ENCODE peak calls at places on chromosomes 13 and 19, in four cellular contexts. M is stomach, O is DMS153, Q is occipital lobe. J is an unnamed sample.
A peak's percentile ranks its signal among the peaks of the same experiment; 100 is the strongest.

GRCh38 chr13:29907670-29908069 is 57.3 kb upstream of the UBL3 start:
- DNase-seq in M (no peak), O (no peak), Q (no peak), J (no peak)

GRCh38 chr13:26184791-26185250 is 37.3 kb downstream of the RNF6 start:
- DNase-seq in M (peak; percentile 69), O (peak; percentile 34), Q (peak; percentile 30), J (peak; percentile 74)

GRCh38 chr19:23285948-23286347 is 35.8 kb upstream of the ZNF724 start:
- DNase-seq in M (no peak), O (no peak), Q (no peak), J (no peak)

GRCh38 chr13:49635599-49636433 is 7.5 kb downstream of the ARL11 start:
- DNase-seq in M (peak; percentile 53), O (no peak), Q (no peak), J (no peak)

GRCh38 chr13:93226623-93227279 is at the start of gene GPC6:
- DNase-seq in M (no peak), O (peak; percentile 80), Q (peak; percentile 31), J (peak; percentile 67)

GRCh38 chr19:19642506-19643157 is 825 bp downstream of the GMIP start:
- DNase-seq in M (no peak), O (no peak), Q (no peak), J (no peak)

GRCh38 chr19:39676004-39676403 is 20.3 kb downstream of the LGALS16 start:
- DNase-seq in M (no peak), O (no peak), Q (no peak), J (no peak)

GRCh38 chr13:32443111-32443510 is 15.2 kb upstream of the N4BP2L1 start:
- DNase-seq in M (no peak), O (peak; percentile 60), Q (no peak), J (no peak)

GRCh38 chr19:30387311-30388115 is 15.3 kb downstream of the ZNF536 start:
- DNase-seq in M (no peak), O (no peak), Q (no peak), J (no peak)

GRCh38 chr13:62418872-62419271 is 1003.2 kb upstream of the PCDH20 start:
- DNase-seq in M (no peak), O (no peak), Q (no peak), J (no peak)

GRCh38 chr19:2634960-2635359 is 67.5 kb downstream of the GNG7 start:
- DNase-seq in M (no peak), O (no peak), Q (no peak), J (no peak)

GRCh38 chr13:86020350-86021002 is 221.3 kb upstream of the SLITRK6 start:
- DNase-seq in M (no peak), O (no peak), Q (no peak), J (no peak)

GRCh38 chr19:1161716-1162115 is 12.4 kb downstream of the SBNO2 start:
- DNase-seq in M (peak; percentile 57), O (peak; percentile 0), Q (no peak), J (no peak)

GRCh38 chr19:33998302-33998701 is 174.0 kb upstream of the LSM14A start:
- DNase-seq in M (no peak), O (no peak), Q (no peak), J (no peak)

GRCh38 chr19:58037927-58038687 is 4.3 kb downstream of the ZSCAN1 start:
- DNase-seq in M (no peak), O (no peak), Q (no peak), J (peak; percentile 45)

GRCh38 chr13:110338441-110339101 is 31.5 kb downstream of the COL4A2 start:
- DNase-seq in M (no peak), O (no peak), Q (no peak), J (no peak)

GRCh38 chr13:23434431-23434830 is 929 bp upstream of the SACS start:
- DNase-seq in M (no peak), O (no peak), Q (no peak), J (no peak)

GRCh38 chr13:70310720-70311119 is 202.5 kb upstream of the KLHL1 start:
- DNase-seq in M (peak; percentile 39), O (peak; percentile 53), Q (no peak), J (no peak)

J was measured in posterior cingulate gyrus.